ENCODE peak calls at places on chromosomes 12 and 14, in six cellular contexts. W is activated CD8-positive, alpha-beta memory T cell treated with anti-CD3 and anti-CD28 coated beads, Interleukin-2, amount 10 ng/mL, durations not matched to agents 7 days and 5 days; C is effector memory CD8-positive, alpha-beta T cell; L is PC-3; G is activated T-cell treated with anti-CD3 and anti-CD28 coated beads, Interleukin-2, amount 50 U/mL, for 72 hours; T is activated naive CD8-positive, alpha-beta T cell treated with anti-CD3 and anti-CD28 coated beads, Interleukin-2, amount 50 U/mL, for 24 hours. J is an unnamed sample.

GRCh38 chr12:52280319-52280795 is 5.9 kb downstream of the KRT86 start:
- ATAC-seq in G (no peak), L (peak), C (no peak), T (no peak), W (no peak), J (peak)

GRCh38 chr12:57726884-57727757 is 11.4 kb downstream of the AGAP2 start:
- ATAC-seq in L (peak), W (no peak), T (no peak), C (no peak), G (no peak), J (peak)

GRCh38 chr14:100172811-100173210 is 13.4 kb upstream of the DEGS2 start:
- ATAC-seq in L (no peak), W (no peak), C (no peak), T (no peak), G (no peak), J (no peak)

GRCh38 chr14:77457115-77457521 is 283 bp downstream of the VIPAS39 start:
- ATAC-seq in W (peak), C (no peak), L (peak), T (peak), G (no peak), J (peak)

GRCh38 chr12:63353559-63353958 is 202.6 kb upstream of the AVPR1A start:
- ATAC-seq in L (peak), W (no peak), T (no peak), G (no peak), C (no peak), J (no peak)

GRCh38 chr12:91926810-91927209 is 218.8 kb downstream of the BTG1 start:
- ATAC-seq in L (peak), G (no peak), T (no peak), W (no peak), C (no peak), J (peak)

GRCh38 chr14:51485733-51486132 is 166.0 kb upstream of the FRMD6 start:
- ATAC-seq in G (no peak), W (no peak), C (no peak), L (no peak), T (no peak), J (no peak)

GRCh38 chr12:70278945-70279344 is 35.7 kb downstream of the CNOT2 start:
- ATAC-seq in C (no peak), W (no peak), T (no peak), L (no peak), G (no peak), J (no peak)

GRCh38 chr12:54650409-54650808 is 2.2 kb upstream of the DCD start:
- ATAC-seq in G (no peak), L (no peak), W (no peak), T (no peak), C (no peak), J (no peak)

GRCh38 chr12:43676183-43676813 is 82.3 kb downstream of the PUS7L start:
- ATAC-seq in T (no peak), G (peak), L (no peak), W (no peak), C (no peak), J (peak)

GRCh38 chr12:127810026-127810425 is 456.9 kb upstream of the TMEM132C start:
- ATAC-seq in C (no peak), T (no peak), G (no peak), L (no peak), W (no peak), J (peak)

GRCh38 chr14:68624541-68625220 is 168.2 kb downstream of the ZFP36L1 start:
- ATAC-seq in C (no peak), G (no peak), W (no peak), T (no peak), L (no peak), J (no peak)

GRCh38 chr12:104990950-104991349 is 4.8 kb downstream of the NOPCHAP1 start:
- ATAC-seq in C (no peak), T (no peak), G (no peak), L (no peak), W (no peak), J (no peak)

GRCh38 chr14:103802353-103802752 is 45.0 kb downstream of the PPP1R13B start:
- ATAC-seq in G (no peak), W (no peak), T (no peak), L (no peak), C (no peak), J (peak)

GRCh38 chr14:78022059-78022458 is 148.1 kb upstream of the NRXN3 start:
- ATAC-seq in G (peak), C (peak), W (peak), T (peak), L (peak), J (peak)

GRCh38 chr12:8572507-8572906 is 31.8 kb upstream of the CLEC4E start:
- ATAC-seq in L (no peak), T (peak), C (peak), W (no peak), G (no peak), J (no peak)

GRCh38 chr12:55930771-55931316 is at the start of gene DGKA:
- ATAC-seq in T (peak), G (peak), W (peak), C (peak), L (peak), J (peak)

GRCh38 chr12:103548622-103549601 is 38.2 kb upstream of the STAB2 start:
- ATAC-seq in C (peak), T (peak), G (peak), L (peak), W (peak), J (peak)

GRCh38 chr12:93926237-93926636 is 222.1 kb upstream of the PLXNC1 start:
- ATAC-seq in T (no peak), W (no peak), L (no peak), C (no peak), G (no peak), J (no peak)

GRCh38 chr12:63961543-63961942 is 117.0 kb downstream of the SRGAP1 start:
- ATAC-seq in G (no peak), L (no peak), T (no peak), W (no peak), C (no peak), J (no peak)

GRCh38 chr14:52422650-52423356 is 108.7 kb downstream of the PTGER2 start:
- ATAC-seq in G (no peak), C (no peak), L (peak), T (no peak), W (peak), J (no peak)

GRCh38 chr12:10562306-10562933 is 51.0 kb downstream of the MAGOHB start:
- ATAC-seq in C (no peak), T (no peak), W (no peak), G (no peak), L (peak), J (no peak)

GRCh38 chr12:104667139-104667538 is 210.4 kb downstream of the CHST11 start:
- ATAC-seq in W (no peak), L (no peak), G (no peak), C (no peak), T (no peak), J (no peak)

GRCh38 chr12:70556179-70556869 is 80.9 kb downstream of the PTPRB start:
- ATAC-seq in G (no peak), T (no peak), L (no peak), C (no peak), W (no peak), J (no peak)

GRCh38 chr12:10689146-10689545 is 15.3 kb upstream of the STYK1 start:
- ATAC-seq in T (no peak), G (no peak), C (no peak), L (no peak), W (no peak), J (no peak)

GRCh38 chr12:130186101-130186465 is 23.8 kb downstream of the FZD10 start:
- ATAC-seq in C (no peak), W (no peak), L (no peak), G (no peak), T (no peak), J (no peak)

GRCh38 chr12:69929531-69929930 is 104.5 kb downstream of the MYRFL start:
- ATAC-seq in G (no peak), T (no peak), C (no peak), W (no peak), L (no peak), J (no peak)

GRCh38 chr14:75430106-75430505 is 2.3 kb downstream of the JDP2 start:
- ATAC-seq in W (no peak), T (no peak), G (no peak), C (no peak), L (no peak), J (no peak)

GRCh38 chr14:88189840-88190191 is 133.3 kb downstream of the KCNK10 start:
- ATAC-seq in C (no peak), T (no peak), G (no peak), L (peak), W (no peak), J (no peak)

GRCh38 chr12:104694161-104694560 is 237.4 kb downstream of the CHST11 start:
- ATAC-seq in L (no peak), W (no peak), T (no peak), G (no peak), C (no peak), J (no peak)

J was measured in esophagus mucosa.